ENCODE peak calls at places on chromosomes 4 and X, in nine cellular contexts. J is lower leg skin, Y is pancreas, N is tibial artery, I is endothelial cell of umbilical vein, X is breast epithelium, M is PC-3, D is AG04450, P is uterus. L is an unnamed sample.

GRCh38 chr4:8015512-8015911 is 75.9 kb upstream of the AFAP1 start:
- DNase-seq in I (peak), P (no peak), M (peak), X (no peak), J (no peak), D (no peak), Y (no peak), N (no peak), L (no peak)

GRCh38 chrX:1502241-1502640 is 34.7 kb downstream of the P2RY8 start:
- DNase-seq in J (no peak), D (no peak), M (no peak), N (no peak), Y (no peak), I (no peak), X (no peak), P (no peak), L (peak)

GRCh38 chr4:154779362-154779947 is 1.6 kb upstream of the RBM46 start:
- DNase-seq in J (no peak), X (no peak), D (peak), I (peak), M (peak), P (no peak), N (no peak), Y (no peak), L (peak)

GRCh38 chr4:151990201-151990600 is 229.4 kb upstream of the GATB start:
- DNase-seq in P (no peak), I (no peak), D (no peak), Y (no peak), N (no peak), X (no peak), J (no peak), M (peak), L (no peak)

GRCh38 chr4:118265312-118266144 is 87.3 kb downstream of the PRSS12 start:
- DNase-seq in N (no peak), Y (peak), J (no peak), D (no peak), M (no peak), X (peak), P (no peak), I (no peak), L (no peak)

GRCh38 chr4:177554966-177555574 is 112.8 kb upstream of the AGA start:
- DNase-seq in M (peak), Y (peak), D (no peak), J (no peak), X (no peak), I (peak), N (no peak), P (no peak), L (peak)

GRCh38 chrX:37646254-37646653 is 39.3 kb upstream of the XK start:
- DNase-seq in Y (no peak), J (no peak), X (no peak), N (no peak), D (no peak), M (no peak), I (no peak), P (no peak), L (no peak)

GRCh38 chr4:41154814-41155177 is 59.5 kb downstream of the APBB2 start:
- DNase-seq in M (no peak), J (no peak), Y (no peak), N (no peak), P (no peak), I (peak), D (no peak), X (no peak), L (no peak)

GRCh38 chrX:12771445-12772069 is 19.7 kb upstream of the PRPS2 start:
- DNase-seq in M (peak), N (peak), P (no peak), Y (peak), I (peak), X (no peak), D (no peak), J (no peak), L (peak)

GRCh38 chr4:138977525-138977924 is 38.1 kb upstream of the NOCT start:
- DNase-seq in N (no peak), M (no peak), I (peak), J (no peak), D (no peak), X (no peak), Y (no peak), P (no peak), L (peak)

GRCh38 chrX:100979881-100980607 is 10.5 kb downstream of the ARL13A start:
- DNase-seq in Y (no peak), M (peak), X (no peak), N (no peak), P (no peak), D (no peak), I (no peak), J (no peak), L (no peak)

GRCh38 chr4:169208090-169208455 is 62.7 kb downstream of the SH3RF1 start:
- DNase-seq in P (no peak), N (no peak), I (no peak), D (no peak), J (no peak), Y (no peak), M (no peak), X (no peak), L (no peak)

GRCh38 chr4:101200561-101200960 is 146.8 kb downstream of the PPP3CA start:
- DNase-seq in P (no peak), X (no peak), D (peak), M (peak), N (no peak), J (no peak), I (peak), Y (no peak), L (no peak)

GRCh38 chr4:101197350-101197749 is 150.0 kb downstream of the PPP3CA start:
- DNase-seq in X (no peak), D (no peak), N (no peak), P (no peak), I (no peak), J (no peak), Y (no peak), M (no peak), L (no peak)

GRCh38 chr4:101198741-101199339 is 148.5 kb downstream of the PPP3CA start:
- DNase-seq in I (no peak), D (no peak), P (no peak), N (no peak), J (no peak), M (no peak), Y (no peak), X (no peak), L (no peak)

GRCh38 chr4:101201421-101201820 is 145.9 kb downstream of the PPP3CA start:
- DNase-seq in D (no peak), I (no peak), J (no peak), N (no peak), M (no peak), Y (no peak), P (no peak), X (no peak), L (no peak)

DNA sequence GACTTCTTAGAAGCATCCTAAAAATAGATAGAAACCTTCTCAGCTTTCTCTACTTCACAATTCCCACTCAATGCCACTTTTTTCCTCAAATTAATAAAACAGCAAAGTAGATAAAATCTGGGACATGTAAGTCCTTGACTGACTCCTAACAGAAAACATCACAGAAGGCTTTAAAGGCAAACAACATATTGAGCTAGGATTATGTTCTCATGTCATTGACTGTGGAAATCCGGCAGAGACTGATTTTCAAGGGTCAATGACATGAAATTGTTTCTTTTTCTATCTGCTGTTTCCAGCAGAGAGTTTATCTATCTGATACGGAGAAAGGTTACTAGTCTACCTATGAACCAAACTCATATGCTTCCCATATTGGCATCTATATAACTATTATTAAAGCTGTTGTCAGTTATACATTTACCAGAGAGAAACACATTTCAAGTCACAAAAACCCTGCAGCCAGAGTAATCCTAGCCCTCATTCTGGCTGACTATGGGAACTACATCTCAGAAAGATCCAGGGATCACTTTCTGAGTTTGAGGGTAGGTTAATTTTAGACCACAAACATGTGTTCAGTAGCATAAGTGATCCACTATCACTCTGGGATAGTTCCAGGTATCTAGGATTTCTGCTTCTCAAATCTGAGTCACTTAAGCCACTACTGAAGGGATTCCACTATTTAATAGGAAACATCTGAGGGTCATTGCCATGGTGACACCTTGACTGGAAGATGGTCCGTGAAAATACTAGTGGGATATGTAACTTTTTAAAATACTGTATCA is 147.6 kb downstream of the PPP3CA start:
- DNase-seq in Y (no peak), I (peak), J (no peak), M (peak), N (no peak), P (no peak), X (no peak), D (no peak), L (no peak)
- TF ChIP-seq CTCF in Y (no peak), I (no peak), J (no peak), M (no peak), N (no peak), P (no peak), X (no peak), D (no peak), L (no peak)

DNA sequence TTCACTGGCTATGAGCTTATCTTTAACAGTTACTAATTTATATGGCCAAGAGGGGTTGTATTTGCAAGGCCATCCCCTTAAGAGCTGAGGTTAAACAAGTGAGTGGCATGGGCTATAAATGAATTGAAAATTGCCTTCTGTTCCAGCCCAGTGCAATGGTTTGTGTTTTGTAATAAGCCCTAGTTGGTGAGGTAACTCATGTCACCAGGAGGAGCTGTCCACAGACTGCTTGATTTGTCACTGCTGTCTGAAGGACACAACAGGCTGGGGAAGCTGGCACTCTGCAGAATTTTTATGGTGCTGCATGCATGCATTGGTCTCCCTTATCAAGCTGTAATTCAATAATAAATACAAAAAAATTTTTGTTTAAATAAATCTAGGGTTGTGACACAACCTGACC is 223.8 kb downstream of the IL1RAPL2 start:
- DNase-seq in P (no peak), I (no peak), J (no peak), M (no peak), X (no peak), Y (no peak), N (no peak), D (no peak), L (no peak)
- TF ChIP-seq CTCF in P (no peak), I (no peak), J (no peak), M (no peak), X (no peak), Y (no peak), N (no peak), D (no peak), L (no peak)

DNA sequence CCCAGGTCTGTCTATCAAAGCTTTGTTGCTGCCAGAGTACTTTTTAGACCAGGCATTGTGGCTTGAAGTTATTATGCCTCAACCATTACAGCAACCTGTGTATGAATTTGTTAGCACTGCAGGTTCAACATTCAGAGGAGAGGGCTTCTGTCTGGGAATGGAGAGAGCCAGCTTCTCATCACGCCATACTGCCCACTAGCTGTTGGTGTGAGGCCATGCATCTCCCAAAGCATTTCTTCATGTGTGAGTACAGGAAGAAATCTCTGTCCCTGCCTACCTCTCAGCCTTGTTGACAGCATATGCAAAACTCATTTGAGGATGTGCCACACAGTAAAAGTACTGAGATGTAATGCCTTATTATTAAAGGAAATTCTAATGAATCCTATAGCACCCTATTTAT is 76.9 kb upstream of the PPARGC1A start:
- DNase-seq in P (no peak), M (no peak), J (no peak), D (no peak), Y (no peak), X (no peak), N (no peak), I (no peak), L (no peak)
- TF ChIP-seq CTCF in P (no peak), M (peak), J (no peak), D (peak), Y (no peak), X (no peak), N (no peak), I (no peak), L (no peak)

DNA sequence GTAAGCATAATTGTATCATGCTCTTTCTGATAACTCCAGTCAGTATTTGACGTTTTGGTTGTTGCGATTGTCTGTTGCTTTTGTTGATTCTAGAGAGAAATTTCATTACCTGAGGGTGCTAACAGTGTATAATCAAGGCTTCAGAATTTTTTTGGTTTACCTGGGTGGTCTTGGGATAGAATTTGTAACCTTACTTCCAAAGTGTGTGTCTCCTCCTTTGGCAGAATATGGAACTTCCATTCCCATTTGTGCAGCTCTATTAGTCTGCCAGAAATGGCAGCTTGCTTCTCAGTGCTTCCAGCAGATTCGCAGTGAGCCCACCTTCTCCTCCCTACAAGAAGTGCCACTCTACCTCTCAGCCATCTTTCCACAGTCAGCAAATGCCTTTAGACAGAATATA is 5.3 kb downstream of the COPS4 start:
- DNase-seq in I (no peak), J (no peak), M (no peak), P (no peak), N (no peak), D (no peak), Y (no peak), X (no peak), L (no peak)
- TF ChIP-seq CTCF in I (no peak), J (no peak), M (no peak), P (no peak), N (no peak), D (peak), Y (no peak), X (no peak), L (no peak)

GRCh38 chr4:119297795-119298194 is 24.1 kb downstream of the FABP2 start:
- DNase-seq in M (no peak), D (no peak), N (no peak), Y (no peak), I (no peak), X (no peak), J (no peak), P (no peak), L (no peak)

GRCh38 chr4:119299221-119300071 is 22.5 kb downstream of the FABP2 start:
- DNase-seq in N (no peak), Y (no peak), D (no peak), P (no peak), I (peak), M (peak), X (no peak), J (no peak), L (peak)

GRCh38 chr4:119302073-119302832 is 19.7 kb downstream of the FABP2 start:
- DNase-seq in I (no peak), Y (no peak), J (no peak), N (no peak), P (no peak), D (no peak), M (peak), X (no peak), L (no peak)

GRCh38 chr4:119300072-119300387 is 21.9 kb downstream of the FABP2 start:
- DNase-seq in J (peak), N (peak), X (peak), M (peak), Y (no peak), I (peak), P (peak), D (no peak), L (no peak)

GRCh38 chr4:119300388-119301131 is 21.4 kb downstream of the FABP2 start:
- DNase-seq in J (peak), P (peak), N (peak), M (peak), Y (peak), I (peak), D (peak), X (peak), L (peak)
- TF ChIP-seq CTCF in J (no peak), P (no peak), N (no peak), M (no peak), Y (no peak), I (peak), D (peak), X (no peak), L (no peak)

GRCh38 chr4:98506462-98507132 is 151.8 kb downstream of the TSPAN5 start:
- DNase-seq in X (no peak), D (no peak), M (no peak), Y (no peak), J (no peak), P (no peak), N (no peak), I (peak), L (no peak)
- TF ChIP-seq CTCF in X (no peak), D (peak), M (peak), Y (no peak), J (no peak), P (no peak), N (no peak), I (peak), L (peak)

DNA sequence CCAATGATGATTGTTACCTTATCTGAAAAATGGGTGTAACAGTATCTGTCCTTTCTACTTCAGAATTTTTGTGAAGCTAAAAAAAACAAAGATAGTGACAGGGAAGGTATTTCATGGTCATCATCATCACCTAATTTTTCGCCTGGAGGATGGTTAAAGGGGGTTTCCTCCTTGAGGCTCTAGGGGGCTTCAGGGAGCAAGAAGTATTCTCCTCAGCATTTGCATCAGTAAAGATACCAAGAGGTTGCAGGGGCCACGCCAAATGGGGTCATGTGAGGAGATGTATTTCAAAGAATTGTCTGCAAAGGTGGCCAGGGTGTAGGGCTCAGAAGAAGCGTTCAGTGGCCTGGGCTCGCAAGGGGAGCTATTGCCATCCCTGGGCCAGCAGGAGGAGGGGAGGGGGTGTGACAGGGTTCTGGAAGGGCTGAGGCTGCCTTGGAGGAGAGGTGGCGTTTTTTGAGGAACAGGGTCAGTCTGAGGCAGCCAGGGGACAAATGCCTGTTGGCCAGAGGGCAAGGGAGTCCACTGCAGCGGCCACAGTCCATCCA is 7.3 kb upstream of the NSG1 start:
- DNase-seq in J (no peak), Y (no peak), P (no peak), M (no peak), D (no peak), I (no peak), N (no peak), X (no peak), L (no peak)
- TF ChIP-seq CTCF in J (no peak), Y (no peak), P (no peak), M (no peak), D (no peak), I (no peak), N (no peak), X (no peak), L (no peak)

GRCh38 chr4:47367761-47368160 is 95.7 kb downstream of the COMMD8 start:
- DNase-seq in D (no peak), J (no peak), P (no peak), X (no peak), Y (no peak), M (no peak), I (no peak), N (no peak), L (no peak)
- TF ChIP-seq CTCF in D (no peak), J (no peak), P (no peak), X (no peak), Y (no peak), M (no peak), I (no peak), N (no peak), L (no peak)